ENCODE peak calls at places on chromosome 15, in eight cellular contexts. A is HFF-Myc, K is H9, J is IMR-90, R is upper lobe of right lung, C is heart left ventricle, U is neural crest cell, B is breast epithelium. Y is an unnamed sample.

GRCh38 chr15:29139540-29140459 is 129.8 kb downstream of the NSMCE3 start:
- DNase-seq in A (no peak), K (peak; percentile 91), J (peak; percentile 24), R (peak; percentile 73), C (no peak), U (peak; percentile 75), B (no peak), Y (peak; percentile 85)

GRCh38 chr15:93488157-93488803 is 399.3 kb upstream of the RGMA start:
- DNase-seq in A (no peak), K (no peak), J (no peak), R (no peak), C (no peak), U (no peak), B (no peak), Y (no peak)

GRCh38 chr15:78047631-78048409 is 29.7 kb downstream of the TBC1D2B start:
- DNase-seq in A (no peak), K (no peak), J (peak; percentile 77), R (no peak), C (no peak), U (no peak), B (no peak), Y (no peak)

GRCh38 chr15:81744364-81744763 is 301.5 kb downstream of the MEX3B start:
- DNase-seq in A (no peak), K (no peak), J (no peak), R (no peak), C (no peak), U (no peak), B (no peak), Y (no peak)

GRCh38 chr15:61195116-61196002 is 33.7 kb downstream of the RORA start:
- DNase-seq in A (peak; percentile 48), K (no peak), J (peak; percentile 43), R (no peak), C (no peak), U (peak; percentile 11), B (no peak), Y (no peak)

GRCh38 chr15:69092159-69092558 is 68.3 kb upstream of the GLCE start:
- DNase-seq in A (peak; percentile 29), K (no peak), J (peak; percentile 64), R (no peak), C (no peak), U (no peak), B (no peak), Y (no peak)

GRCh38 chr15:70632981-70633380 is 130.4 kb downstream of the UACA start:
- DNase-seq in A (no peak), K (peak; percentile 51), J (no peak), R (no peak), C (no peak), U (no peak), B (no peak), Y (no peak)

GRCh38 chr15:68608206-68608843 is 29.5 kb downstream of the CORO2B start:
- DNase-seq in A (no peak), K (peak; percentile 50), J (peak; percentile 19), R (no peak), C (peak; percentile 92), U (no peak), B (peak; percentile 34), Y (no peak)

GRCh38 chr15:98727115-98728040 is 79.0 kb downstream of the IGF1R start:
- DNase-seq in A (peak; percentile 62), K (peak; percentile 88), J (peak; percentile 93), R (peak; percentile 90), C (peak; percentile 93), U (peak; percentile 26), B (peak; percentile 93), Y (peak; percentile 79)

GRCh38 chr15:71940004-71940588 is 129.7 kb downstream of the NR2E3 start:
- DNase-seq in A (no peak), K (no peak), J (peak; percentile 9), R (no peak), C (no peak), U (no peak), B (no peak), Y (no peak)

GRCh38 chr15:71687902-71688508 is 122.3 kb upstream of the NR2E3 start:
- DNase-seq in A (peak; percentile 52), K (no peak), J (peak; percentile 77), R (no peak), C (no peak), U (no peak), B (no peak), Y (no peak)

GRCh38 chr15:81296673-81297072 is 27.3 kb downstream of the STARD5 start:
- DNase-seq in A (no peak), K (no peak), J (no peak), R (peak; percentile 72), C (peak; percentile 79), U (no peak), B (peak; percentile 37), Y (no peak)

GRCh38 chr15:25095179-25095578 is 140.4 kb downstream of the SNRPN start:
- DNase-seq in A (no peak), K (no peak), J (no peak), R (no peak), C (no peak), U (no peak), B (no peak), Y (no peak)

GRCh38 chr15:70376929-70377691 is 279.4 kb upstream of the TLE3 start:
- DNase-seq in A (no peak), K (peak; percentile 35), J (peak; percentile 2), R (peak; percentile 72), C (peak; percentile 85), U (no peak), B (peak; percentile 35), Y (peak; percentile 69)

GRCh38 chr15:77527164-77527778 is 105.4 kb downstream of the LINGO1 start:
- DNase-seq in A (no peak), K (peak; percentile 76), J (peak; percentile 79), R (peak; percentile 68), C (peak; percentile 83), U (peak; percentile 43), B (no peak), Y (no peak)

GRCh38 chr15:24971772-24972171 is 17.0 kb downstream of the SNRPN start:
- DNase-seq in A (no peak), K (no peak), J (no peak), R (no peak), C (no peak), U (no peak), B (no peak), Y (no peak)

GRCh38 chr15:25931846-25932245 is 68.7 kb upstream of the ATP10A start:
- DNase-seq in A (no peak), K (no peak), J (peak; percentile 20), R (no peak), C (no peak), U (no peak), B (no peak), Y (no peak)

GRCh38 chr15:70902105-70902504 is 9.5 kb downstream of the LRRC49 start:
- DNase-seq in A (peak; percentile 54), K (no peak), J (peak; percentile 95), R (no peak), C (no peak), U (no peak), B (no peak), Y (no peak)

GRCh38 chr15:23866832-23867231 is 179.7 kb upstream of the NDN start:
- DNase-seq in A (no peak), K (no peak), J (no peak), R (no peak), C (no peak), U (no peak), B (no peak), Y (no peak)

GRCh38 chr15:96331141-96331941 is 841 bp downstream of the NR2F2 start:
- DNase-seq in A (no peak), K (peak; percentile 30), J (no peak), R (peak; percentile 68), C (peak; percentile 65), U (no peak), B (peak; percentile 17), Y (no peak)
- TF ChIP-seq CTCF in A (no peak), K (no peak), J (no peak), R (no peak), C (no peak), U (no peak), B (no peak), Y (no peak)

GRCh38 chr15:67130673-67131601 is 65.5 kb downstream of the SMAD3 start:
- DNase-seq in A (no peak), K (no peak), J (peak; percentile 80), R (no peak), C (no peak), U (no peak), B (no peak), Y (no peak)

GRCh38 chr15:67133026-67133425 is 67.6 kb downstream of the SMAD3 start:
- DNase-seq in A (no peak), K (no peak), J (no peak), R (no peak), C (no peak), U (no peak), B (no peak), Y (no peak)

GRCh38 chr15:67130166-67130565 is 64.8 kb downstream of the SMAD3 start:
- DNase-seq in A (no peak), K (no peak), J (no peak), R (no peak), C (no peak), U (no peak), B (no peak), Y (no peak)

GRCh38 chr15:67133738-67134576 is 68.6 kb downstream of the SMAD3 start:
- DNase-seq in A (no peak), K (no peak), J (peak; percentile 82), R (no peak), C (no peak), U (no peak), B (no peak), Y (no peak)

GRCh38 chr15:67132276-67132675 is 66.9 kb downstream of the SMAD3 start:
- DNase-seq in A (no peak), K (no peak), J (no peak), R (no peak), C (no peak), U (no peak), B (no peak), Y (no peak)
- TF ChIP-seq CTCF in A (no peak), K (no peak), J (no peak), R (no peak), C (no peak), U (no peak), B (no peak), Y (no peak)

GRCh38 chr15:44299997-44300396 is 11.5 kb downstream of the GOLM2 start:
- DNase-seq in A (no peak), K (no peak), J (no peak), R (no peak), C (no peak), U (no peak), B (no peak), Y (no peak)
- TF ChIP-seq CTCF in A (no peak), K (no peak), J (no peak), R (no peak), C (no peak), U (no peak), B (no peak), Y (no peak)

GRCh38 chr15:90887037-90887481 is 2.8 kb downstream of the FES start:
- DNase-seq in A (no peak), K (no peak), J (no peak), R (no peak), C (peak; percentile 60), U (no peak), B (no peak), Y (no peak)

GRCh38 chr15:90885432-90886290 is 1.4 kb downstream of the FES start:
- DNase-seq in A (no peak), K (peak; percentile 79), J (peak; percentile 51), R (peak; percentile 91), C (peak; percentile 91), U (peak; percentile 87), B (no peak), Y (no peak)

GRCh38 chr15:90884719-90885431 is 571 bp downstream of the FES start:
- DNase-seq in A (no peak), K (no peak), J (no peak), R (no peak), C (no peak), U (no peak), B (no peak), Y (no peak)

GRCh38 chr15:90883971-90884718 is at the start of gene FES:
- DNase-seq in A (no peak), K (peak; percentile 61), J (peak; percentile 46), R (peak; percentile 92), C (peak; percentile 91), U (peak; percentile 18), B (no peak), Y (peak; percentile 68)

GRCh38 chr15:90886291-90886614 is 1.9 kb downstream of the FES start:
- DNase-seq in A (no peak), K (no peak), J (no peak), R (no peak), C (no peak), U (no peak), B (no peak), Y (no peak)
- TF ChIP-seq CTCF in A (no peak), K (no peak), J (no peak), R (no peak), C (peak; percentile 30), U (peak; percentile 16), B (no peak), Y (peak; percentile 14)